ENCODE peak calls at places on chromosome 22, in four cellular contexts. O is left ventricle myocardium inferior, L is stomach, R is tibial artery. H is an unnamed sample.

GRCh38 chr22:38104084-38104483 is 6.4 kb downstream of the BAIAP2L2 start:
- DNase-seq in R (no peak), L (no peak), O (no peak), H (no peak)

GRCh38 chr22:49310354-49310753 is 517.3 kb downstream of the BRD1 start:
- DNase-seq in R (peak; percentile 8), L (peak; percentile 16), O (no peak), H (no peak)

GRCh38 chr22:33210129-33210784 is 152.1 kb upstream of the SYN3 start:
- DNase-seq in O (no peak), R (no peak), L (no peak), H (peak; percentile 74)

GRCh38 chr22:29226246-29226981 is 20.7 kb downstream of the EMID1 start:
- DNase-seq in L (no peak), R (no peak), O (no peak), H (no peak)

GRCh38 chr22:49812838-49813237 is 14.8 kb downstream of the BRD1 start:
- DNase-seq in O (no peak), L (peak; percentile 40), R (no peak), H (no peak)

GRCh38 chr22:25645266-25645665 is 80.8 kb downstream of the GRK3 start:
- DNase-seq in R (no peak), O (no peak), L (no peak), H (no peak)

GRCh38 chr22:26585104-26585790 is 4.7 kb downstream of the TPST2 start:
- DNase-seq in L (peak; percentile 45), O (peak; percentile 78), R (peak; percentile 45), H (no peak)

GRCh38 chr22:48422900-48423480 is 1404.7 kb downstream of the BRD1 start:
- DNase-seq in O (no peak), L (no peak), R (no peak), H (no peak)

GRCh38 chr22:26535499-26535898 is 23.2 kb upstream of the TFIP11 start:
- DNase-seq in L (no peak), O (no peak), R (no peak), H (peak; percentile 44)

GRCh38 chr22:35051791-35052190 is 14.2 kb upstream of the ISX start:
- DNase-seq in R (no peak), O (no peak), L (no peak), H (peak; percentile 73)

GRCh38 chr22:39134366-39135091 is 18.0 kb downstream of the CBX7 start:
- DNase-seq in R (no peak), L (no peak), O (no peak), H (no peak)

GRCh38 chr22:18998998-18999397 is 62.9 kb upstream of the PRODH start:
- DNase-seq in O (no peak), L (no peak), R (no peak), H (no peak)

GRCh38 chr22:22507743-22508273 is 734 bp downstream of the ZNF280B start:
- DNase-seq in O (no peak), L (no peak), R (no peak), H (no peak)

GRCh38 chr22:40499187-40499753 is 128.9 kb downstream of the SGSM3 start:
- DNase-seq in R (peak; percentile 72), O (no peak), L (peak; percentile 37), H (peak; percentile 72)

GRCh38 chr22:39773976-39774539 is 119.5 kb downstream of the ENTHD1 start:
- DNase-seq in O (no peak), L (no peak), R (no peak), H (peak; percentile 74)

GRCh38 chr22:22948651-22949611 is 61.3 kb downstream of the IGLL5 start:
- DNase-seq in R (no peak), L (no peak), O (no peak), H (no peak)

GRCh38 chr22:27919943-27920755 is 1.1 kb upstream of the PITPNB start:
- DNase-seq in R (peak; percentile 47), O (no peak), L (no peak), H (no peak)

GRCh38 chr22:27331526-27332281 is 469.9 kb downstream of the MN1 start:
- DNase-seq in L (peak; percentile 34), O (peak; percentile 46), R (peak; percentile 67), H (no peak)

GRCh38 chr22:21778705-21779363 is 43.2 kb upstream of the YPEL1 start:
- DNase-seq in O (no peak), R (no peak), L (peak; percentile 17), H (no peak)

GRCh38 chr22:41831828-41832552 is 915 bp upstream of the SREBF2 start:
- DNase-seq in L (no peak), O (no peak), R (no peak), H (peak; percentile 36)

GRCh38 chr22:50691521-50691920 is 18.9 kb downstream of the SHANK3 start:
- DNase-seq in L (no peak), O (no peak), R (peak; percentile 13), H (peak; percentile 56)

GRCh38 chr22:31627223-31627731 is 34.7 kb downstream of the PISD start:
- DNase-seq in O (no peak), R (no peak), L (peak; percentile 37), H (no peak)

GRCh38 chr22:31629741-31630184 is 32.3 kb downstream of the PISD start:
- DNase-seq in R (no peak), O (no peak), L (no peak), H (no peak)

GRCh38 chr22:31628362-31628761 is 33.7 kb downstream of the PISD start:
- DNase-seq in O (no peak), R (no peak), L (no peak), H (no peak)

GRCh38 chr22:31630331-31631329 is 31.4 kb downstream of the PISD start:
- DNase-seq in R (peak; percentile 81), O (peak; percentile 82), L (peak; percentile 79), H (peak; percentile 90)

DNA sequence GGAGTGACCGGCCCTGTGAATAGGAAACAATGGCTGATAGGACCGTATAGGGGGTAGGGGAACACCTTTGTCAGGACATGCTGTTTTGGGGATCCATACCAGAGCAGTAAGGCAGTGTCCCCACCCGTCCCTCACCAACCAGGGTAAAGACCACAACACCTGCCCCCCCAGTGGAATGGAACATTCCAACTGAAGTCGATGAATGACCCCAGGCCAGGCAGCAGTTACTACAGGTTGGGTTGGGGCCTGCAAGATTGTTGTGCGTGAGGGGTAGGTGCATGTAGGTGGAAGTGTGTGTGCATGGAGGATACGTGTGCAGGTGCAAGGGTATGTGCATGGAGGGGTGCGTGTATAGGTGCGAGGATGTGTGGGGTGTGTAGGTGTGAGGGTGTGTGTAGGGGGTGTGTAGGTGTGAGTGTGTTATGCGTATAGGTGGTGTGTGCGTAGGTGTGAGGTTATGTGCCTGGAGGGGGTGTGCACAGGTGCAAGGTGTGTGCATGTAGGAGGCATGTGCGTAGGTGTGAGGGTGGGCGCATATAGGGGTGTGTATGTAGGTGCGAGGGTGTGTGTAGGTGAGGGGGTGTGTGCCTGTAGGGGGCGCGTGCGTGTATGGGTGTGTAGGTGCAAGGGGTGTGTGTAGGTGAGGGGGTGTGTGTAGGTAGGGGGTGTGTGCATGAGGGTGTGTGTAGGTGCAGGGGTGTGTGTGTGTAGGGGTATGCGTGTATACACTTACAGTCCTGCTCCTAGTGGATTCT is 32.9 kb downstream of the PISD start:
- DNase-seq in R (no peak), O (no peak), L (no peak), H (no peak)
- TF ChIP-seq CTCF in R (no peak), O (no peak), L (no peak), H (peak; percentile 28)

DNA sequence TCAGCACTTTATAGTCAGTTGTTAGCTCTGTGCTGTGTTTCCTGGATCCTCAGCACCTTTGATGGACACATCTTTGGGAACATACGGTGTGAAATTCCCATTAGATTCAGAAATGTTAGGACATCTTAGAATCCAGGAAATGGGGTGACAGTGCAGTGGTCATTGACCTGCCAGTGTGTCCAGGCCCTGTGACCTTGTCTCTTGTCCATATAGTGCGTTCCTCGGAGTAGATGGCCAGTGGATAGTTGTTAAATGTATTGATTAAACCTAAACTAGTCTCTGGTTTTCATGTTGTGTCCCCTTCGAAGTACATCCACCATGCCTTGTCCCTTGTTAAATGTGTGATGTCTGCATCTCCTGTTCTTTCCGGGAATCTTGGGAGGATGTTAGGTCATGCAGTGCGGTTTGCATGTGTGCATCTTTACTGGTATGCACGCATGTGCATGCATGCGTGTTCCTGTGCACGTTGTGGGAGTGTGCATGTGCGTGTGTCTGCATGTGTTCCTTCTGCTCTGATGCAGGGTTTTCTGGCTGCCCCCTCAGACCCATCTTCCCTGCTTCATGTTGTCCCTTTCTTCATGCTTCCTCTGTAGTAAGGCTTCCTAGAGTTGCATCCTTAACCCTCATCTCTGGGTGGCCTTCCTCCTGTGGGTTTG is 4.0 kb downstream of the DGCR8 start:
- DNase-seq in L (no peak), R (no peak), O (no peak), H (no peak)
- H3K4me3 ChIP-seq in L (no peak overlapping the region), R (no peak overlapping the region), O (no peak overlapping the region), H (no peak overlapping the region)

GRCh38 chr22:43850529-43850928 is 11.8 kb downstream of the SULT4A1 start:
- DNase-seq in L (peak; percentile 3), R (no peak), O (no peak), H (no peak)

GRCh38 chr22:43846966-43847365 is 15.3 kb downstream of the SULT4A1 start:
- DNase-seq in O (no peak), L (no peak), R (no peak), H (no peak)

GRCh38 chr22:43847376-43848289 is 14.7 kb downstream of the SULT4A1 start:
- DNase-seq in O (no peak), R (no peak), L (no peak), H (no peak)

GRCh38 chr22:43849731-43850130 is 12.6 kb downstream of the SULT4A1 start:
- DNase-seq in L (no peak), O (no peak), R (no peak), H (no peak)

DNA sequence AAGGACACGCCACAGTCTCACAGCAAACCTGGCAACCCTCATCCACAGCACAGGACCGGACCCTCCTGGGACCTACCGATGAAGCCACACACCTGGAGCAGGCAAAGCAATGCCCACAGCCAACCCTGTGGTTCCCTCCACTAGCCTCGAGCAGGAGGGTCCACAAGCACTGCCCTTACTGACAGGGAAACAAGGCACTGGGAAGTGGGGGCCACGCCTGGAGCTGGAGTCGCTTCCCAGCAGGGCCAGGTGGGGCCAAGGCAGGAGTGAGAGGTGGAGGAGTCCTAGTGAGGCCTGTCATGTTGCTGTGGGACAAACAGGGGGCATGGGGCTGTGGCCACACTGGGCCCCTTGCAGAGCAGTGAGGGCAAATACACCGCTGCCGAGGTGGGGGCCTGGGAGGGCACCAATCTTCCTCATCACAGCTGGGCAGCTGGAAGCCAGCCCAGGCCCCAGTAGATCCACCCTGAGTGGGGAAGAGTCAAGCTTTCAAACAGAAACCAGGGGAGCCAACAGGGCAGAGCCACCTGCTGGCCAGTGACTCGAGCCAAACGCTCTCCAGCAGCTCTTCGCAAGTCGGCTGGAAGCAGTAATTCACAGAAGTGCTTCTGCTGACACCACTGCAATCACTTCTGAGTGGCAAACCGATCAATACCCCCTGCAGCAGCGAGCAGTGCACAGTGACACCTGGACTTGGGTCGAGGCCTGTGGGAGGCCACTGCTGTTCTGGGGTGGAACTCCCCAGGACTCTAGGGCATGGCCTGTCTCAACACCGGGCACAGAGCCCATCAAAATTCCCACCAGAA is 13.7 kb downstream of the SULT4A1 start:
- DNase-seq in R (no peak), L (no peak), O (peak; percentile 36), H (peak; percentile 19)
- TF ChIP-seq CTCF in R (no peak), L (no peak), O (peak; percentile 64), H (peak; percentile 23)

GRCh38 chr22:17258015-17258827 is 39.0 kb upstream of the ADA2 start:
- DNase-seq in R (no peak), L (peak; percentile 53), O (peak; percentile 69), H (peak; percentile 99)
- H3K4me3 ChIP-seq in R (no peak overlapping the region), L (peak overlapping the region; percentile 33), O (peak overlapping the region; percentile 42), H (peak overlapping the region; percentile 53)

GRCh38 chr22:31345331-31346254 is 553 bp downstream of the PATZ1 start:
- DNase-seq in R (peak; percentile 77), L (peak; percentile 88), O (peak; percentile 88), H (peak; percentile 95)

GRCh38 chr22:31348766-31349165 is 2.6 kb upstream of the PATZ1 start:
- DNase-seq in R (no peak), L (no peak), O (no peak), H (no peak)

GRCh38 chr22:31346733-31347250 is 646 bp upstream of the PATZ1 start:
- DNase-seq in L (peak; percentile 63), R (peak; percentile 37), O (peak; percentile 61), H (peak; percentile 91)

GRCh38 chr22:31346255-31346732 is at the start of gene PATZ1:
- DNase-seq in O (peak; percentile 64), L (peak; percentile 68), R (peak; percentile 78), H (peak; percentile 93)

GRCh38 chr22:31347251-31348008 is 1.3 kb upstream of the PATZ1 start:
- DNase-seq in L (peak; percentile 67), O (peak; percentile 68), R (peak; percentile 50), H (peak; percentile 89)
- TF ChIP-seq CTCF in L (no peak), O (peak; percentile 19), R (no peak), H (no peak)